ENCODE peak calls at places on chromosomes 6 and 20, in eight cellular contexts. E is heart right ventricle, K is ascending aorta, I is IMR-90, O is right lobe of liver, T is upper lobe of right lung, R is psoas muscle, Z is suprapubic skin. F is an unnamed sample. For H3K27me3, the result is how much of the 10 kb centered on the place peaks cover.

GRCh38 chr20:20685635-20686034 is 26.8 kb downstream of the RALGAPA2 start:
- DNase-seq in E (no peak), K (no peak), I (no peak), O (no peak), T (no peak), R (peak), Z (no peak), F (no peak)

GRCh38 chr20:63658749-63659187 is 656 bp downstream of the RTEL1 start:
- DNase-seq in E (no peak), K (no peak), I (peak), O (no peak), T (peak), R (no peak), Z (no peak), F (no peak)

GRCh38 chr20:2626853-2627541 is 25.4 kb upstream of the NOP56 start:
- DNase-seq in E (no peak), K (no peak), I (peak), O (no peak), T (no peak), R (no peak), Z (no peak), F (peak)

GRCh38 chr6:74671558-74672025 is 534.3 kb downstream of the COL12A1 start:
- DNase-seq in E (no peak), K (no peak), I (peak), O (no peak), T (no peak), R (no peak), Z (no peak), F (no peak)

GRCh38 chr6:143536866-143537691 is 25.6 kb upstream of the FUCA2 start:
- DNase-seq in E (peak), K (no peak), I (peak), O (peak), T (peak), R (peak), Z (no peak), F (no peak)

GRCh38 chr6:158041788-158042187 is 60.1 kb downstream of the SYNJ2 start:
- DNase-seq in E (no peak), K (no peak), I (no peak), O (no peak), T (peak), R (no peak), Z (no peak), F (no peak)

GRCh38 chr6:35736293-35736894 is 438 bp upstream of the ARMC12 start:
- DNase-seq in E (peak), K (no peak), I (peak), O (peak), T (peak), R (peak), Z (peak), F (no peak)

GRCh38 chr6:45812937-45813336 is 202.7 kb downstream of the CLIC5 start:
- DNase-seq in E (no peak), K (no peak), I (peak), O (no peak), T (no peak), R (no peak), Z (no peak), F (no peak)

GRCh38 chr6:29087213-29087612 is at the start of gene OR2B3:
- DNase-seq in E (no peak), K (no peak), I (no peak), O (no peak), T (no peak), R (no peak), Z (no peak), F (no peak)

GRCh38 chr6:72218125-72218524 is 331.8 kb downstream of the RIMS1 start:
- DNase-seq in E (no peak), K (no peak), I (peak), O (peak), T (no peak), R (no peak), Z (no peak), F (no peak)

GRCh38 chr6:147287869-147288271 is 83.7 kb downstream of the STXBP5 start:
- DNase-seq in E (no peak), K (no peak), I (peak), O (no peak), T (no peak), R (no peak), Z (no peak), F (no peak)

GRCh38 chr20:32521780-32522524 is 63.2 kb downstream of the NOL4L start:
- DNase-seq in E (peak), K (no peak), I (peak), O (peak), T (peak), R (peak), Z (no peak), F (no peak)

GRCh38 chr6:2523061-2523460 is 227.7 kb downstream of the MYLK4 start:
- DNase-seq in E (no peak), K (no peak), I (no peak), O (no peak), T (no peak), R (no peak), Z (no peak), F (peak)

GRCh38 chr20:37341632-37342031 is 4.3 kb upstream of the SRC start:
- DNase-seq in E (no peak), K (no peak), I (no peak), O (peak), T (peak), R (no peak), Z (no peak), F (peak)

GRCh38 chr20:37344506-37345338 is 1.2 kb upstream of the SRC start:
- DNase-seq in E (no peak), K (no peak), I (no peak), O (no peak), T (peak), R (no peak), Z (peak), F (peak)

GRCh38 chr20:37343994-37344355 is 2.0 kb upstream of the SRC start:
- DNase-seq in E (no peak), K (no peak), I (no peak), O (no peak), T (no peak), R (no peak), Z (no peak), F (no peak)

GRCh38 chr20:37342231-37343177 is 3.4 kb upstream of the SRC start:
- DNase-seq in E (no peak), K (no peak), I (no peak), O (peak), T (peak), R (no peak), Z (no peak), F (peak)

DNA sequence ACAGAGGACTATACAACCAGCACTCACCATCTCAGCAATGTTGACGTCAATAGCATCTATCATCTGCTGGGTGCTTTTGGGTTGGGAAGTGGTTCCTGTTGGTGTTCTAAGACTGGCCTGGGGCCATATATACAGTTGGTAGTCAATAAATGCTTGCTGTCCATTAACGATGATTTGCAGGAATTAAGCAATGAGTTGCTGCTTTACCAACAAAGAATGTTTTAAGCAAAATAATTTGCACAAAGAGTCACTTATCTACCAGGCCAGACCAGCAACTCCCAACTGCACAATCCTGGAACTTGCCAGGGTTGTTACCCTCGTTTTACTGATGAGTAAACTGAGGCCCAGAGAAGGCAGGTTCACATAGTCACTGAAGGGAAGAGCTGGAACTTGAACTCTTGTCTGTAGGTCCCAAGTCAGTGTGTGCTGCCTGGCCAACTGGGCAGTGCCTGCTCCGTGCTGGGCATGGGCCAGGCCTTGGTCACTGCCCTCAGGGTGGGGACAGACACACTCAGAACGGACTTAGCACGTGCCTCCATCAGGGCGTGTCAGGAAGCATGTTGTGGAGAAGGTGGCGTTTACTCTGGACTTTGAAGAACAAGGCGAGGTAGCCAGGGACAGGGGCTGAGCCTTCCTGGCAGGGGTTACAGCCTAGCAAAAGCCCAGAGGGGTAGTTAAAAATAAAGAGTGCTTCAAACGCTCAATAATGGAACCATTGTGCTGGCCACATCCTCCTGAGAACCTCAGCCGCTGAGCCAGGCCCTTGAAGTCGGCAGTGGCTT is 2.5 kb upstream of the SRC start:
- DNase-seq in E (no peak), K (no peak), I (no peak), O (no peak), T (peak), R (no peak), Z (no peak), F (peak)
- H3K27ac ChIP-seq in E (no peak), K (no peak), I (no peak), O (no peak), T (peak), R (no peak), Z (peak), F (peak)

GRCh38 chr6:166307981-166308768 is at the start of gene PRR18:
- DNase-seq in E (no peak), K (no peak), I (no peak), O (peak), T (no peak), R (no peak), Z (no peak), F (no peak)

GRCh38 chr6:166305562-166306117 is 2.6 kb downstream of the PRR18 start:
- DNase-seq in E (no peak), K (no peak), I (no peak), O (no peak), T (no peak), R (no peak), Z (no peak), F (no peak)

GRCh38 chr6:166308769-166309589 is 787 bp upstream of the PRR18 start:
- DNase-seq in E (no peak), K (no peak), I (no peak), O (peak), T (no peak), R (no peak), Z (no peak), F (no peak)

GRCh38 chr6:166306378-166307081 is 1.7 kb downstream of the PRR18 start:
- DNase-seq in E (no peak), K (no peak), I (no peak), O (no peak), T (no peak), R (no peak), Z (no peak), F (no peak)

GRCh38 chr6:166307082-166307980 is 861 bp downstream of the PRR18 start:
- DNase-seq in E (no peak), K (no peak), I (no peak), O (peak), T (no peak), R (no peak), Z (no peak), F (no peak)
- H3K4me3 ChIP-seq in E (peak), K (peak), I (peak), O (peak), T (peak), R (peak), Z (peak), F (peak)

DNA sequence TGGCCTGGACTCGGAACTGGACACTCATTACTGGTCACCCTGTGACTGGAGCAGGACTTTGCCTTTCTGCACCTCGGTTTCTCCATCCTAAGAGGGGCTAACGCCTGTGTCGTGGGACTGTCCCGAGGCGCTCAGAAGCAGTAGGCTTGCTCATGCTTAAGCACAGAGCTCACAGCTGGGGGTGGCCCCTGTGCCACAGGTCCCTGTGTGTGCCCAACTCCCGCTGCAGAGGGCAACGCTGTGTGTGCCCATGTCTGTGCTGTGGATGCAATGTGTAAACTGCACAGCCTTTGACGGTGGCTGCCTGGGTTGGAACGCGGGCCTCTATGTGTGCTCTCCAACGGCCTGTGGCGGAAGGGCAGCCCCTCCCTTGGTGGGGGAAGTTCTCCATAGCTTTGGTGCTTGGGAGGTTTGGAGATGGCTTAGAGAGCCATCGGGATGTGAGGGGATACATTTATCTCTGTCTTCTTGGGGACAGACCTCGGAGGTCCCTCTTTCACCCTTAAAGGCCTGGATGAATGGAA is 10.7 kb upstream of the GATA5 start:
- DNase-seq in E (no peak), K (no peak), I (no peak), O (no peak), T (no peak), R (no peak), Z (no peak), F (no peak)
- H3K27me3 ChIP-seq in E (half or more), K (under half), I (half or more), O (under half), T (half or more), R (under half), Z (half or more), F (under half)

GRCh38 chr6:33739611-33740010 is 7.1 kb downstream of the IP6K3 start:
- DNase-seq in E (no peak), K (no peak), I (no peak), O (peak), T (no peak), R (no peak), Z (no peak), F (no peak)
- H3K27ac ChIP-seq in E (peak), K (no peak), I (no peak), O (peak), T (no peak), R (peak), Z (no peak), F (no peak)

GRCh38 chr6:126341126-126341525 is 1.2 kb downstream of the CENPW start:
- DNase-seq in E (no peak), K (no peak), I (no peak), O (no peak), T (no peak), R (no peak), Z (no peak), F (no peak)
- H3K4me3 ChIP-seq in E (peak), K (no peak), I (no peak), O (no peak), T (no peak), R (peak), Z (peak), F (peak)

DNA sequence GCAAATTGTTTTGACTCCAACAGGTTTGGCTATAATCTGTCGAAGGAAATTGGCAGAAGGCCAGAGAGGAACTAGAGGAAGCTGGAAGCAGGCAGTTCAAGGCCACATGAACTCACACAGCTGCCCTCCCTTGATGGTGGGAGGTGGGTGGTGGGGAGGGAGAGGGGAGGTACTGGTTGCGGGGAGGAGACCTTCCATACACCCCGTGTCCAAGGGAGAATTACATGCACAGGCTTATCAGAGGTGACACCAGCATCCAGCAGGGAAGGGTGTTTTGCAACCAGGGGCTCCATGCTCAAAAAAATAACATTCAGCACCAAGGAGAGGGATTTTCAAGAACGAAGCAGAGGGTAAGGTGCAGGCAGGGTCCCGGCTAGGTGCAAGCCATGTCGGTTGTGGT is 9.1 kb downstream of the PRND start:
- DNase-seq in E (no peak), K (no peak), I (peak), O (no peak), T (no peak), R (no peak), Z (no peak), F (no peak)
- H3K27me3 ChIP-seq in E (under half), K (under half), I (under half), O (under half), T (under half), R (under half), Z (under half), F (under half)